ENCODE peak calls at places on chromosome 3, in nine cellular contexts. Y, I, Q, O, C, A, N, F and R are unnamed samples. For H3K36me3, the result is how much of the 10 kb centered on the place peaks cover.

GRCh38 chr3:156604642-156605144 is 49.8 kb upstream of the SSR3 start:
- DNase-seq in Y (no peak), I (no peak), Q (no peak), O (no peak), C (no peak), A (no peak), N (no peak), F (peak), R (no peak)

GRCh38 chr3:17151598-17152373 is 267.0 kb downstream of the PLCL2 start:
- DNase-seq in Y (no peak), I (peak), Q (no peak), O (no peak), C (no peak), A (no peak), N (peak), F (no peak), R (no peak)

GRCh38 chr3:153247331-153248311 is 85.6 kb downstream of the RAP2B start:
- DNase-seq in Y (no peak), I (no peak), Q (no peak), O (no peak), C (no peak), A (no peak), N (no peak), F (no peak), R (no peak)

GRCh38 chr3:48655586-48655985 is 7.1 kb downstream of the CELSR3 start:
- DNase-seq in Y (no peak), I (peak), Q (no peak), O (no peak), C (no peak), A (peak), N (no peak), F (no peak), R (no peak)

GRCh38 chr3:125079675-125080045 is 23.9 kb upstream of the HEG1 start:
- DNase-seq in Y (no peak), I (no peak), Q (no peak), O (no peak), C (no peak), A (no peak), N (no peak), F (no peak), R (no peak)

GRCh38 chr3:184688251-184688851 is 23.5 kb downstream of the MAGEF1 start:
- DNase-seq in Y (no peak), I (no peak), Q (no peak), O (no peak), C (no peak), A (no peak), N (no peak), F (peak), R (peak)

GRCh38 chr3:11136871-11137626 is 17.2 kb upstream of the HRH1 start:
- DNase-seq in Y (peak), I (no peak), Q (peak), O (no peak), C (peak), A (no peak), N (no peak), F (peak), R (peak)

GRCh38 chr3:184439096-184439495 is 59.2 kb downstream of the CHRD start:
- DNase-seq in Y (no peak), I (no peak), Q (no peak), O (no peak), C (no peak), A (no peak), N (no peak), F (no peak), R (no peak)

GRCh38 chr3:60756636-60757035 is 494.6 kb downstream of the FHIT start:
- DNase-seq in Y (no peak), I (no peak), Q (no peak), O (no peak), C (no peak), A (no peak), N (no peak), F (peak), R (no peak)

DNA sequence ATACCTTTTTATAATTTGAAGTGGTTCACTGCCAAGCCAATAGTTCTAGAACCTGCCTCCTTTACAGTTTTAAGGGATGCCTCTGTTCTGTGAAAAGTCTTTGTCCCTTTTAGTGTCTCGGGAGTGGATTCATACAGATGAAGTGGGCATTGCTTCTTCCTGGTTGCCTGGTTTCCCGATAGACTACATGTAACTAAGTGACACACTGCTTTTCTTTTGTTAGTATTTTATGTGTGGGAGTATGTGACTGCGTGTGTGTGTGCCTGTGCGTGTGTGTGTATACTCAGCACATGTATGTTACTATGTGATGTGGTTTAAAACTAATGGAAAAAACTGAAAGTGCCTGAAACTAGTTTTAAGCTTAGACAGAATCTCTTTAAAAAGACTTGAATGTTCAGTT is 21.0 kb downstream of the PSMD6 start:
- DNase-seq in Y (no peak), I (no peak), Q (no peak), O (no peak), C (no peak), A (no peak), N (no peak), F (no peak), R (no peak)
- H3K36me3 ChIP-seq in Y (under half), I (half or more), Q (under half), O (under half), C (under half), A (half or more), N (under half), F (under half), R (under half)

DNA sequence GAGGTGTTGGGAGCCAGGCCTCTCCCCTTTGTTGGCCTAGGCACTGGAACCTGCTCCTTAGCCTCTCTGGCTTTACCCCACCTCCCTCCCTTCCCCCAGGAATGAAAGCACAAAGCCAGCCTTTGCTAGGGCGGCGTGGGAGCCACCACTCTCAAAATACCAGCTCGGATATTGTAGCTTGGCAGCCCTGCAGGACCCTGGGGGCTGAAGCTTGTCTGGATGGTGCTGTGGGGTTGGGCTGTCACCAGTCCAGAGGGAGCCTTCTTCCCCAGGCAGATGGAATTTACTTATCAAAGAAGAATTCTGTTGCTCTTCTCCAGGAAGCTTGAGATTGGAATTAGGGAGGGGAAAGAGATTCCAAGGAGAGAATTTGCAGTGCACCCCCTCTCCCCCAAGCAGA is 14.9 kb upstream of the GRM2 start:
- DNase-seq in Y (no peak), I (no peak), Q (no peak), O (no peak), C (no peak), A (no peak), N (no peak), F (no peak), R (no peak)
- H3K36me3 ChIP-seq in Y (under half), I (under half), Q (under half), O (under half), C (under half), A (half or more), N (under half), F (under half), R (under half)

GRCh38 chr3:171548918-171549317 is 88.7 kb upstream of the TNIK start:
- DNase-seq in Y (no peak), I (no peak), Q (no peak), O (no peak), C (no peak), A (no peak), N (no peak), F (no peak), R (no peak)
- H3K36me3 ChIP-seq in Y (under half), I (under half), Q (under half), O (under half), C (under half), A (under half), N (under half), F (under half), R (under half)

GRCh38 chr3:25744477-25744876 is 38.8 kb downstream of the NGLY1 start:
- DNase-seq in Y (no peak), I (no peak), Q (no peak), O (no peak), C (no peak), A (no peak), N (no peak), F (no peak), R (no peak)

GRCh38 chr3:25751048-25751447 is 32.2 kb downstream of the NGLY1 start:
- DNase-seq in Y (no peak), I (no peak), Q (no peak), O (no peak), C (no peak), A (no peak), N (no peak), F (no peak), R (no peak)

GRCh38 chr3:25748189-25748588 is 35.1 kb downstream of the NGLY1 start:
- DNase-seq in Y (no peak), I (no peak), Q (no peak), O (no peak), C (peak), A (no peak), N (no peak), F (no peak), R (no peak)

GRCh38 chr3:25751691-25752090 is 31.6 kb downstream of the NGLY1 start:
- DNase-seq in Y (no peak), I (no peak), Q (no peak), O (no peak), C (no peak), A (no peak), N (no peak), F (no peak), R (no peak)

GRCh38 chr3:25747033-25747432 is 36.2 kb downstream of the NGLY1 start:
- DNase-seq in Y (no peak), I (no peak), Q (no peak), O (no peak), C (no peak), A (no peak), N (no peak), F (peak), R (no peak)
- H3K36me3 ChIP-seq in Y (under half), I (under half), Q (under half), O (under half), C (under half), A (half or more), N (under half), F (under half), R (under half)

GRCh38 chr3:195756935-195757302 is 36.1 kb downstream of the MUC20 start:
- DNase-seq in Y (no peak), I (no peak), Q (no peak), O (no peak), C (no peak), A (no peak), N (no peak), F (no peak), R (no peak)
- H3K36me3 ChIP-seq in Y (under half), I (under half), Q (under half), O (under half), C (under half), A (under half), N (under half), F (under half), R (under half)

DNA sequence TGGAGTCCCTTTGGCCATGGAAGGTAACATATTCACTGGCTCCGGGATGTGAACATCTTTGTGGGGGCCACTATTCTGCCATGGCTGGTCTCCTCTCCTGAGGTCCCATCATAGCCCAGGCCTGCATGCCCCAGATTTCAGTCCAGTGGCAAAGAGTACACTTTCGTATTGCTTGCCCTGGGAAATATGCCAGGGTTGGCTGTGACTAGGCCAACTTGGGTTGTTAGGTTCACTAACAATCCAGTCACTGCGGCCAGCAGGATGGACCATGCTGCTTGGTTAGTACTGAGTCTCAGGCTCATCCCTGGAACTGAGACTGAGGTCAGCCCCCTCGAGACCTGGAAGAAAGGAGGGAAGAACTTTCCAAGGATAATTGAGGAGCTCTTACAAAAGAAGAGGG is 9.8 kb upstream of the EEFSEC start:
- DNase-seq in Y (no peak), I (no peak), Q (no peak), O (no peak), C (no peak), A (no peak), N (no peak), F (no peak), R (no peak)
- H3K36me3 ChIP-seq in Y (under half), I (under half), Q (under half), O (under half), C (under half), A (under half), N (under half), F (under half), R (under half)

GRCh38 chr3:44647771-44648170 is 761 bp upstream of the ZNF35 start:
- DNase-seq in Y (no peak), I (no peak), Q (no peak), O (no peak), C (no peak), A (no peak), N (no peak), F (no peak), R (no peak)
- H3K36me3 ChIP-seq in Y (under half), I (under half), Q (under half), O (under half), C (under half), A (under half), N (under half), F (under half), R (under half)

GRCh38 chr3:161252143-161252542 is 31.0 kb downstream of the NMD3 start:
- DNase-seq in Y (no peak), I (no peak), Q (no peak), O (no peak), C (no peak), A (no peak), N (no peak), F (no peak), R (no peak)

GRCh38 chr3:161253711-161254110 is 32.6 kb downstream of the NMD3 start:
- DNase-seq in Y (no peak), I (no peak), Q (no peak), O (no peak), C (no peak), A (no peak), N (no peak), F (no peak), R (no peak)

GRCh38 chr3:161247049-161247448 is 25.9 kb downstream of the NMD3 start:
- DNase-seq in Y (no peak), I (no peak), Q (no peak), O (no peak), C (no peak), A (no peak), N (no peak), F (no peak), R (no peak)

GRCh38 chr3:161251716-161252115 is 30.6 kb downstream of the NMD3 start:
- DNase-seq in Y (no peak), I (no peak), Q (no peak), O (no peak), C (no peak), A (no peak), N (no peak), F (no peak), R (no peak)

GRCh38 chr3:161250116-161250515 is 29.0 kb downstream of the NMD3 start:
- DNase-seq in Y (no peak), I (no peak), Q (no peak), O (no peak), C (no peak), A (no peak), N (no peak), F (no peak), R (no peak)
- H3K36me3 ChIP-seq in Y (under half), I (under half), Q (half or more), O (under half), C (under half), A (half or more), N (under half), F (half or more), R (under half)

DNA sequence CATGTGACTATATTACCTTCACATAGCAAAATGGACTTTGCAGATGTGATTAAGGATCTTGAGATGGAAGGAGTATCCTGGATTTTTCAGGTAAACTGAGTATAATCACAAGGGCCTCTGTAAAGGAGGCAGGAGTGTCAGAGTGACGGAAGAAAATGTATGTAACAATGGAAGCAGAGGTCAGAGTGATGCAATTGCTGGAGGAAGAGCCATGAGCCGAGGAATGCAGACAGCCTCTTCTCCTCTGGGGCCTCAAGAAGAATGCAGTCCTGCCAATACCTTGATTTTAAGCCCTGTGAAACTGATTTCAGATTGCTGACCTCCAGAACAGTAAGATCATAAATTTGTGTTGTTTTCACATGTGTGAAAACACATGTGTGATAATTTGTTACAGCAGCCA is 15.1 kb downstream of the HEMK1 start:
- DNase-seq in Y (no peak), I (no peak), Q (no peak), O (no peak), C (peak), A (no peak), N (no peak), F (no peak), R (no peak)
- H3K36me3 ChIP-seq in Y (under half), I (under half), Q (under half), O (under half), C (under half), A (under half), N (under half), F (under half), R (under half)

DNA sequence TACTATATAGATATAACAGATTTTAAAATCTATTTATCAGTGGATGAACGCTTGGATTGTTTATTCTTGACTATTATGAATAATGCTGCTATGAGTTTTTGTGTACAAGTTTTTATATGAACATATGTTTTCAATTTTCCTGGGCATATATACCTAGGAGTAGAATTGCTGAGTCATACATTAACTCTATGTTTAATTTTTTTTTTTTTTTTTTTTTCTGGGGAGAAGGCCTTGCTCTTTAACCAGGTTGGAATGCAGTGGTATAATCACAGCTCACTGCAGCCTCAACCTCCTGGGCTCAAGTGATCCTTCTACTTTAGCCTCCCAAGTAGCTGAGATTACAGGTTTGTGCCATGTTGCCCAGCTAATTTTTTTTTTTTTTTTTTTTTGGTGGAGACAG is 9.1 kb downstream of the CIDEC start:
- DNase-seq in Y (no peak), I (no peak), Q (no peak), O (no peak), C (no peak), A (no peak), N (no peak), F (peak), R (peak)
- H3K36me3 ChIP-seq in Y (under half), I (under half), Q (under half), O (under half), C (under half), A (under half), N (under half), F (under half), R (under half)